ENCODE peak calls at places on chromosomes 16 and 17, in four cellular contexts. A is psoas muscle; U is CD4-positive, alpha-beta T cell; Q is esophagus squamous epithelium. R is an unnamed sample.

GRCh38 chr16:50653633-50654524 is 27.2 kb downstream of the SNX20 start:
- DNase-seq in A (no peak), U (no peak), Q (no peak), R (no peak)

GRCh38 chr16:60655514-60656153 is 1380.6 kb downstream of the CDH8 start:
- DNase-seq in A (no peak), U (no peak), Q (no peak), R (no peak)

GRCh38 chr16:9039208-9039607 is 52.2 kb upstream of the HAPSTR1 start:
- DNase-seq in A (no peak), U (no peak), Q (no peak), R (no peak)

GRCh38 chr16:88985521-88985920 is 8.5 kb upstream of the CBFA2T3 start:
- DNase-seq in A (no peak), U (no peak), Q (no peak), R (no peak)

GRCh38 chr16:85649411-85649977 is 36.4 kb downstream of the GSE1 start:
- DNase-seq in A (no peak), U (no peak), Q (no peak), R (no peak)

GRCh38 chr17:76726231-76726765 is at the start of gene JMJD6:
- DNase-seq in A (peak; percentile 99), U (peak; percentile 92), Q (peak; percentile 75), R (peak; percentile 83)

GRCh38 chr16:89344846-89345577 is 127.5 kb downstream of the ZNF778 start:
- DNase-seq in A (peak; percentile 46), U (no peak), Q (no peak), R (no peak)

GRCh38 chr17:77817953-77818352 is 140.6 kb upstream of the TNRC6C start:
- DNase-seq in A (no peak), U (no peak), Q (no peak), R (no peak)

GRCh38 chr16:88197481-88198456 is 185.0 kb upstream of the ZNF469 start:
- DNase-seq in A (no peak), U (no peak), Q (no peak), R (no peak)

GRCh38 chr17:5759501-5759925 is 175.2 kb upstream of the NLRP1 start:
- DNase-seq in A (no peak), U (no peak), Q (no peak), R (no peak)

GRCh38 chr16:50547944-50548658 is at the start of gene NKD1:
- DNase-seq in A (peak; percentile 79), U (peak; percentile 69), Q (no peak), R (peak; percentile 72)

DNA sequence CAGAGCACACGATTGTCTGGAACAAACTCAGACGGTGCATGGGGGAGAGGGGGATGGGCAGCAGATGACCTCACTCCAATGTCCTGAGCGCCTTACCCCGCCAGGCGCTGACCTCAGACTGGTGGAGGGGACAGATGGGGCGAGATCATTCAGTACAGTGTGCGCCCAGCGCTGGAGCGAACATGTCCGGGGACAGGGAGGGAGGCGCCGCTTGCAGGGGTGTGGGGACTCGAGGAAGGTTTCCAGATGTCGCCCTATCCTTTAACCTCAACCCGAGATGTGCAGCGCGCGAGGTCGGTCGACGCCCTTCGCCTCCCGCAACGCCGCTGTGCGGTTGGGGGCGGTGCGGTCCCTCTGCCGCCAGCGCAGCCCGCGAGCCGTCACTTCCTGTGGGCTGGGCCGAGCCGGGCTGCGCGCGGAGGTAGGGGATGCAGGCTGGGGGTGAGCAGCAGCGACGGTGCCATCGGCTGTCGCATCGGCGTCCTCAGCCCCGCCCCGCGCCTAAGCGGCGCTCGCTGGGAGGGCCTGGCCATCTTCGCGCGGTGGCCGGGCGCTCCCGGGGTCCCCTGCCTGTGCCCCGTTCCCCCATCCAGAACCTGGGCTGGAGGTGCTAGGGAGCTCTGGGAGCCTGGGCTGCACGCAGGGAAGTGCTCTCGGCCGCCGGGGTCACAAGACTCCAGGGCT is 5.3 kb upstream of the CDR2L start:
- DNase-seq in A (peak; percentile 80), U (peak; percentile 75), Q (no peak), R (peak; percentile 64)
- TF ChIP-seq CTCF in A (no peak), U (no peak), Q (peak; percentile 4), R (no peak)

GRCh38 chr16:74305286-74305685 is 8.7 kb downstream of the PSMD7 start:
- DNase-seq in A (no peak), U (no peak), Q (no peak), R (no peak)

GRCh38 chr16:74304164-74304834 is 7.7 kb downstream of the PSMD7 start:
- DNase-seq in A (no peak), U (no peak), Q (no peak), R (no peak)

GRCh38 chr16:74305978-74306784 is 9.6 kb downstream of the PSMD7 start:
- DNase-seq in A (no peak), U (no peak), Q (no peak), R (no peak)

GRCh38 chr16:74302341-74302740 is 5.7 kb downstream of the PSMD7 start:
- DNase-seq in A (no peak), U (no peak), Q (no peak), R (no peak)

DNA sequence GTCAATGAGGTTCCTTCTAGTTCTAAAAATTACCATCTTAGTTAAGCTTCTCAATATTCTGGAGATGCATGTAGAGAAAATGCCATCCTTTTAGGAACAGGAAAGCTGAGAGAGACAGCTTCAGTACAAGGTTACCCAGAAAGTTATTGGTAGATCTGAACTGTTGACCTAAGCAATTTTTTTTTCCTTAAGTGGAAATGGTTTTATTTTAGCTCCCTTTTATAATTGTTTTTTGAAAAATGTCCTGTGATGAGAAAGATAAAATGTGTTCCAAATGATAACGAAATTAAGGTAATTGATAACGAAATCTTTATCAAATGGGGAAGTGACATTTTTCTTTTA is 8.2 kb downstream of the PSMD7 start:
- DNase-seq in A (no peak), U (no peak), Q (no peak), R (no peak)
- TF ChIP-seq CTCF in A (no peak), U (no peak), Q (no peak), R (no peak)

DNA sequence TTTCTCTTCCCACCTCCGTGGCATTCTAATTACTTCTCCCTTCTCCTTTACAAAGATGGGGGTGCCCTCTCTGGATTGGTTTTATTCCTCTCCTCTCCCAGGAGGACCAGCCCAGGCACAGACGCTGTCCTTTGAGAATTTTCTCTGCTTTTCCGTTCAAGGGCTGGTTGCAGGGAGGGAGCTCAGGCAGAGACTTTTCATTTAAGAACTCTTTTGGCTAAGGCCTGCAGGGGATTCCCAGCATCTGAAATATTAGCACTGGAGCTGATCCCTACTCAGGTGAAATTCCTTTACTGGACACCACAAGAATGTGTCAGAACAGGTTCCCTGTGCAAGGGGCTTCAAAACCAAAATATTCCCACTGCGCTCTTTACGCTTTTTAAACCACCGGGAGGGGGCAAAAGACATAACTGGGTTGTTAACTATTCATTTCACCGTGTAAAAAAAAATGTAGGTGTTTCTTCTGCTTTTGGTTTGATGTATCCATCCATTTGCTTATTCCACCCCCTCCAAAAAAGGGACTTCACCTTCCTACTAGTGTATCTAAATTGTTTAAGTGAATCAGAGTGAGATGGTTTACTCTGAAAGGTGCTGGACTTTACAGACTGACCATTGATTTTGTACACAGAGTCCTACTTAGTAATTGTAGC is 1.4 kb downstream of the NFAT5 start:
- DNase-seq in A (no peak), U (no peak), Q (no peak), R (no peak)
- TF ChIP-seq CTCF in A (no peak), U (no peak), Q (peak; percentile 26), R (no peak)

DNA sequence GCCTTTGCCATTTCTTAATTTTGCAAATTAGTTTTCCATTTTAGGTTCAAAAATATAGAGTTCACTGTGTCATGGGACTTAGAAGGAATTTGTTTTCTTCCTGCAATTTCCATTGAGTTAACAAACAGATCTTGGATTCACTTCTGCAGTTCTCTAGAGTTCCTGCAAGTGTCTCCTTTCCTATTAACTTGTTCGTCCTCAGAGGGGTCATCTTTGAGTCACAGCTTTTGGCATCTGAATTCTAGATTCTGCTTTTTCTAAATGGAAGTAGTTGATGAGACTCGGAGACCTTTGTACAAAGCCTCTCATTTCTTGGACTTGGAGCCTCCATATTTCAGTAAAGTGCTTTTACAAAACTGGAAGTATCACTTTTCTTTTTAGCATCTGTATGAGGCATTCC is 323.3 kb downstream of the BCAS3 start:
- DNase-seq in A (no peak), U (no peak), Q (no peak), R (no peak)
- TF ChIP-seq CTCF in A (no peak), U (no peak), Q (no peak), R (no peak)

GRCh38 chr16:646679-647172 is 2.4 kb upstream of the WDR90 start:
- DNase-seq in A (no peak), U (no peak), Q (no peak), R (no peak)

GRCh38 chr16:649646-650045 is 481 bp downstream of the WDR90 start:
- DNase-seq in A (no peak), U (no peak), Q (no peak), R (no peak)

GRCh38 chr16:648786-649589 is at the start of gene WDR90:
- DNase-seq in A (peak; percentile 97), U (peak; percentile 87), Q (peak; percentile 35), R (peak; percentile 93)

GRCh38 chr16:647173-647902 is 1.8 kb upstream of the WDR90 start:
- DNase-seq in A (no peak), U (no peak), Q (no peak), R (no peak)

GRCh38 chr16:648071-648785 is 937 bp upstream of the WDR90 start:
- DNase-seq in A (no peak), U (no peak), Q (no peak), R (no peak)
- TF ChIP-seq CTCF in A (peak; percentile 29), U (peak; percentile 17), Q (peak; percentile 28), R (no peak)

GRCh38 chr17:17701658-17702057 is 20.4 kb downstream of the RAI1 start:
- DNase-seq in A (no peak), U (no peak), Q (no peak), R (no peak)
- TF ChIP-seq CTCF in A (no peak), U (no peak), Q (no peak), R (no peak)

GRCh38 chr17:45719335-45720071 is 64.6 kb upstream of the CRHR1 start:
- DNase-seq in A (no peak), U (no peak), Q (no peak), R (no peak)

GRCh38 chr17:45718791-45719190 is 65.3 kb upstream of the CRHR1 start:
- DNase-seq in A (no peak), U (no peak), Q (no peak), R (no peak)

GRCh38 chr17:45720386-45720785 is 63.7 kb upstream of the CRHR1 start:
- DNase-seq in A (no peak), U (no peak), Q (no peak), R (no peak)

GRCh38 chr17:45722161-45722560 is 62.0 kb upstream of the CRHR1 start:
- DNase-seq in A (no peak), U (no peak), Q (no peak), R (no peak)
- TF ChIP-seq CTCF in A (peak; percentile 36), U (no peak), Q (no peak), R (no peak)

GRCh38 chr17:56676807-56677206 is 83.3 kb downstream of the NOG start:
- DNase-seq in A (no peak), U (no peak), Q (no peak), R (no peak)
- TF ChIP-seq CTCF in A (peak; percentile 27), U (no peak), Q (no peak), R (no peak)

R was measured in activated B cell treated with CpG ODN at 0.5 μM for 24 hours.